ENCODE peak calls at places on chromosomes 13 and 19, in seven cellular contexts. X, G, L, U, Y, B and R are unnamed samples.

GRCh38 chr19:56947206-56947605 is 106.7 kb upstream of the PEG3 start:
- DNase-seq in L (no peak), G (no peak), Y (no peak), B (no peak), X (no peak), U (no peak), R (no peak)

GRCh38 chr13:20231839-20232555 is at the start of gene GJB6:
- DNase-seq in B (peak), U (peak), L (no peak), X (peak), Y (peak), G (no peak), R (no peak)

GRCh38 chr19:17075860-17076538 is 422 bp downstream of the MYO9B start:
- DNase-seq in X (no peak), U (peak), G (no peak), L (peak), Y (peak), B (peak), R (peak)

GRCh38 chr13:32997399-32997798 is 18.8 kb upstream of the KL start:
- DNase-seq in Y (no peak), L (no peak), X (no peak), B (no peak), U (no peak), G (no peak), R (no peak)

GRCh38 chr19:30719991-30720329 is 347.8 kb downstream of the ZNF536 start:
- DNase-seq in B (peak), L (no peak), G (no peak), U (no peak), Y (no peak), X (no peak), R (no peak)

GRCh38 chr13:98842858-98843481 is 90.5 kb upstream of the SLC15A1 start:
- DNase-seq in G (peak), Y (peak), X (no peak), B (peak), L (no peak), U (no peak), R (peak)

GRCh38 chr19:47797996-47798903 is 6.1 kb downstream of the TPRX1 start:
- DNase-seq in B (no peak), X (no peak), U (no peak), G (no peak), L (no peak), Y (no peak), R (no peak)

GRCh38 chr19:46080561-46080960 is 39.8 kb upstream of the IGFL4 start:
- DNase-seq in G (no peak), X (no peak), L (no peak), Y (no peak), U (no peak), B (no peak), R (no peak)

GRCh38 chr13:99256709-99257108 is 1.5 kb downstream of the GPR18 start:
- DNase-seq in B (no peak), U (no peak), X (no peak), L (no peak), Y (no peak), G (no peak), R (no peak)

GRCh38 chr19:20858861-20859260 is 64.2 kb upstream of the ZNF85 start:
- DNase-seq in U (no peak), X (no peak), G (no peak), L (no peak), B (peak), Y (no peak), R (no peak)

GRCh38 chr19:7701654-7702457 is at the start of gene FCER2:
- DNase-seq in B (no peak), X (peak), Y (peak), L (no peak), G (no peak), U (no peak), R (peak)

GRCh38 chr19:2080336-2080988 is 15.7 kb downstream of the MOB3A start:
- DNase-seq in B (no peak), L (no peak), G (no peak), Y (no peak), X (no peak), U (peak), R (no peak)

GRCh38 chr19:2034729-2035589 is 16.1 kb downstream of the MKNK2 start:
- DNase-seq in B (peak), X (peak), L (no peak), Y (peak), U (peak), G (no peak), R (peak)

GRCh38 chr19:8158411-8159074 is 9.2 kb upstream of the FBN3 start:
- DNase-seq in G (peak), X (peak), B (peak), U (no peak), Y (peak), L (peak), R (no peak)

GRCh38 chr19:20503536-20503935 is 62.0 kb downstream of the ZNF737 start:
- DNase-seq in L (no peak), U (no peak), Y (no peak), G (no peak), B (no peak), X (no peak), R (no peak)

GRCh38 chr13:95243207-95243606 is 58.0 kb downstream of the ABCC4 start:
- DNase-seq in L (no peak), Y (no peak), U (no peak), X (no peak), B (no peak), G (no peak), R (no peak)

GRCh38 chr19:53644061-53644816 is 12.4 kb downstream of the DPRX start:
- DNase-seq in U (no peak), G (no peak), B (peak), Y (no peak), L (no peak), X (no peak), R (no peak)

GRCh38 chr13:48165063-48165462 is 67.9 kb upstream of the ITM2B start:
- DNase-seq in X (no peak), U (no peak), G (no peak), Y (no peak), B (no peak), L (no peak), R (no peak)

GRCh38 chr19:53883231-53883661 is 1.2 kb downstream of the PRKCG start:
- DNase-seq in G (no peak), L (no peak), B (peak), X (no peak), U (peak), Y (no peak), R (no peak)

GRCh38 chr19:1810439-1811160 is 1.5 kb downstream of the ATP8B3 start:
- DNase-seq in Y (no peak), L (no peak), G (no peak), U (peak), B (no peak), X (no peak), R (peak)

GRCh38 chr19:16736709-16737108 is 17.1 kb downstream of the NWD1 start:
- DNase-seq in Y (no peak), B (peak), U (no peak), X (no peak), G (no peak), L (no peak), R (no peak)

GRCh38 chr13:101552286-101552685 is 99.8 kb downstream of the ITGBL1 start:
- DNase-seq in L (no peak), Y (no peak), B (no peak), X (no peak), U (no peak), G (no peak), R (no peak)

GRCh38 chr19:56350416-56351045 is 35.9 kb upstream of the ZSCAN5A start:
- DNase-seq in X (no peak), B (peak), U (no peak), L (peak), G (no peak), Y (peak), R (no peak)

GRCh38 chr19:47391510-47392223 is 27.7 kb downstream of the MEIS3 start:
- DNase-seq in L (peak), B (peak), U (no peak), G (peak), X (peak), Y (peak), R (peak)

GRCh38 chr13:49210669-49211068 is 9.5 kb upstream of the MLNR start:
- DNase-seq in G (no peak), B (no peak), L (no peak), X (no peak), U (no peak), Y (no peak), R (no peak)

GRCh38 chr13:110107568-110108347 is 199.2 kb downstream of the COL4A1 start:
- DNase-seq in X (no peak), L (no peak), U (no peak), B (peak), Y (no peak), G (no peak), R (no peak)

GRCh38 chr19:7540761-7541480 is 5.4 kb downstream of the PNPLA6 start:
- DNase-seq in U (peak), B (peak), L (no peak), X (no peak), G (no peak), Y (no peak), R (no peak)

GRCh38 chr13:69617587-69617986 is 490.0 kb upstream of the ATXN8OS start:
- DNase-seq in X (no peak), Y (no peak), U (no peak), G (no peak), B (no peak), L (no peak), R (no peak)

GRCh38 chr19:17473041-17473440 is 2.7 kb downstream of the SLC27A1 start:
- DNase-seq in U (no peak), G (no peak), B (no peak), L (no peak), Y (no peak), X (no peak), R (no peak)

GRCh38 chr13:28753208-28753892 is 34.6 kb upstream of the SLC46A3 start:
- DNase-seq in U (no peak), X (no peak), Y (peak), B (peak), L (peak), G (peak), R (no peak)

GRCh38 chr19:7161292-7161691 is 91.8 kb downstream of the ZNF557 start:
- DNase-seq in L (no peak), Y (no peak), X (no peak), B (no peak), U (no peak), G (no peak), R (no peak)

GRCh38 chr19:34282611-34283519 is 28.5 kb downstream of the GARRE1 start:
- DNase-seq in G (no peak), U (no peak), B (no peak), L (no peak), Y (no peak), X (no peak), R (no peak)
- TF ChIP-seq POLR2AphosphoS5 in G (no peak), U (no peak), B (no peak), L (no peak), Y (no peak), X (no peak), R (no peak)

GRCh38 chr19:38304866-38305429 is 897 bp downstream of the C19orf33 start:
- DNase-seq in B (peak), Y (peak), X (no peak), L (peak), U (peak), G (no peak), R (peak)

GRCh38 chr19:38307076-38307475 is 3.0 kb downstream of the C19orf33 start:
- DNase-seq in B (no peak), G (no peak), Y (no peak), U (no peak), X (no peak), L (no peak), R (no peak)

GRCh38 chr19:38303517-38304351 is at the start of gene C19orf33:
- DNase-seq in B (peak), Y (peak), U (peak), G (no peak), X (no peak), L (peak), R (no peak)

GRCh38 chr19:38306236-38306635 is 2.2 kb downstream of the C19orf33 start:
- DNase-seq in G (no peak), U (no peak), L (no peak), B (no peak), X (no peak), Y (no peak), R (no peak)

GRCh38 chr19:38304352-38304865 is 358 bp downstream of the C19orf33 start:
- DNase-seq in U (peak), X (no peak), G (no peak), B (peak), L (no peak), Y (no peak), R (no peak)
- TF ChIP-seq POLR2AphosphoS5 in U (no peak), X (no peak), G (no peak), B (no peak), L (no peak), Y (no peak), R (no peak)

GRCh38 chr13:111489301-111489700 is 168.9 kb downstream of the TEX29 start:
- DNase-seq in G (no peak), U (peak), L (no peak), Y (no peak), X (no peak), B (no peak), R (no peak)
- TF ChIP-seq POLR2AphosphoS5 in G (no peak), U (no peak), L (no peak), Y (no peak), X (no peak), B (no peak), R (no peak)

GRCh38 chr19:42282036-42282762 is 13.1 kb downstream of the CIC start:
- DNase-seq in G (no peak), X (no peak), B (no peak), Y (no peak), L (no peak), U (no peak), R (peak)

GRCh38 chr19:42284641-42285341 is 15.7 kb downstream of the CIC start:
- DNase-seq in Y (no peak), X (no peak), G (no peak), L (no peak), U (peak), B (peak), R (peak)

GRCh38 chr19:42284066-42284501 is 15.0 kb downstream of the CIC start:
- DNase-seq in U (peak), X (peak), B (peak), L (peak), Y (peak), G (no peak), R (peak)

GRCh38 chr19:42282810-42283247 is 13.8 kb downstream of the CIC start:
- DNase-seq in G (no peak), Y (no peak), X (no peak), U (no peak), B (no peak), L (no peak), R (no peak)

DNA sequence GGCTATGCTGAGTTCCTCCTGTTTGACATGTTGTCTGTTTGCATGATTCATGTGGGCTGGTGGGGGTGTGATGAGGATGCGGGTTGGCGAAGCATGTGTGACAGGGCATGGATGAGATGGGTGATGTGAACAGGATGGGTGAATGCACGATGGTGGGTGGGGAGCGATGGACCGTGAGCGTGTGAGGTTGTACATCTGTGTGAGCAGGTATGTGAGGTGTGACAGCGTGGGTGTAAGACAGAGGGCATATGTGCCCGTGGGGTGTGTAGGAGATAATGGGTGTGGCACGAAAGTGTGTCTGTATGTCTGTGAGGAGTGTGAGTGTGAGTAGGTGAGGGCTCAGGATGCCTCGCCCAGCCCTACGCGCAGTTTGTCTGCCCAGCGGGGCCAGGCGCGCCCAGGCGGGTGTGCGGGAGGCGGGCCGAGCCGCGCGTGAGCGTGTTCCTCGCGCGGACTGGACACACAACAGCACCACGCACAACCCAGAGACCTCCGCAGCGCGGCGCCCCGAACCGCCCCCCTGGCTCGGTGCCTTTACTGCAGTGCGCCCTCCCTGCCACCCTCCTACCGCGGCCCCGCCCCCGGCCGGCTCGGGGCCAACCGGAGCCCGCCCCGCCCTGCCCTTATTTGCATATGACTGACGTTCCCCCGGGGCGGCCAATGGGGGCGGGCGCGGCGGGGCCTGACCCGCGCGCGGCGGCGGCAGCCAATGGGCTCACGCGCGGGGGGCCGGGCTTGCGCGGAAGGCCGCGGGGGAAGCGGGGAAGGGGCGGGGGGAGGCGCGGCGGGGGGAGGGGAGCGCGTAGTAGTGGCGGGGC is 14.4 kb downstream of the CIC start:
- DNase-seq in B (peak), L (peak), U (peak), Y (peak), G (peak), X (peak), R (peak)
- TF ChIP-seq POLR2AphosphoS5 in B (peak), L (no peak), U (no peak), Y (peak), G (peak), X (peak), R (peak)

DNA sequence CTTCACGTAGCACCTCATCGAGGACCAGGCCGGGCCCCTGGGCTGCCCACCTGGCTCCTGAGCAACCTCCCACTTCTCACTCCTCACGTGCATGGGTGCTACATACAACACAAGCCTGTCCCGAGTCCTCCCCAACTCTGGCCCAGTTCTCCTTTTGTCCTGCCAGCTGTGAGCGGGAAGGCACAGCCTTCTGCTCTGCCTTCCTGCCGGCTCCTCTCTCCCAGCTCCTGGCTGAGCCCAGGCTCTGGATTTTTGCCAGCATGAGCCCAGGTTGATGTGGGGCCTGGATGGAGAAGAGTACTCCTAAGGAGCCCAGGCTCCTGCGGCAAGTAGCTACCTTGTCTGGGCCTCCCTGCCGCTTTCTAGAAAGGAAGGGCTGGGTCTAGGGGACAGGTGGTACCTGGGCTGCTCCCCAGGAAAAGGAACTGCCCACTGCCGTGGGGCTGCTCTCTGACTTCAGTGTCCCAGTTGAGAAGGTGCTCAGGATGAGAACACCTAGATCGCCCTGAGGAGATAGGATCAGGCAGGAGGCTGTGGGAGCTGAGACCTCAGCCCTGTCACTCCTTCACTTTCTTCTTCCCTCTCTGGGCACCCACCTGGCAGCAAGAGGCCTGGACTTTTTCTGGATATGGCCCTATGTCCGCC is 23.6 kb downstream of the LYL1 start:
- DNase-seq in G (no peak), B (peak), U (no peak), X (no peak), Y (peak), L (no peak), R (no peak)
- TF ChIP-seq POLR2AphosphoS5 in G (no peak), B (no peak), U (no peak), X (no peak), Y (no peak), L (no peak), R (no peak)

GRCh38 chr19:3537438-3538240 is 1.3 kb upstream of the TEKTIP1 start:
- DNase-seq in G (no peak), B (no peak), L (no peak), Y (no peak), U (peak), X (no peak), R (no peak)
- TF ChIP-seq POLR2AphosphoS5 in G (peak), B (no peak), L (no peak), Y (no peak), U (no peak), X (no peak), R (peak)

GRCh38 chr19:3415695-3416094 is 49.3 kb downstream of the NFIC start:
- DNase-seq in U (no peak), B (no peak), X (no peak), Y (no peak), L (no peak), G (no peak), R (no peak)
- TF ChIP-seq POLR2AphosphoS5 in U (no peak), B (no peak), X (no peak), Y (no peak), L (no peak), G (no peak), R (no peak)

DNA sequence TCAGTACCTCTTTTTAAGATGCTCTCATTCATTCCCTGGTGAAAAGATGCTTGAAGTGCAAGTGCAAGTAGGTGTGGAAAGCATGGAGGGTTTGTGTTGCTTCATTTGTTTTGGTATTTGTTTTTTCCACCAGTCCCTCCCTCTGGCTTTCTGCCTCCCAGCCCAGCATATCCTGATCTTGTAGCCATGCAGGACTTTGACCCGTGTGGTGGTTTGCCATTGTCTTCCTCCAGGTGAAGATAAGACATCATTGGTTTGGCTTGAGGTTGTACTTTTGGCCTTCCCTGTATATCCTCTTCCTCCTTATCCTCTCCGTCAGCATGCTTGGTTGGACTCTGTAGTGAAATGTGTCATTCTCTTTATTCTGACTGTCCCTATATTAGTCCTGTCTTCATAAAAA is 9.1 kb downstream of the SPINT2 start:
- DNase-seq in U (no peak), B (no peak), Y (peak), G (no peak), X (no peak), L (no peak), R (no peak)
- TF ChIP-seq POLR2AphosphoS5 in U (no peak), B (no peak), Y (peak), G (no peak), X (no peak), L (no peak), R (no peak)